ENCODE peak calls at places on chromosomes 11 and 22, in seven cellular contexts. J is transverse colon, B is upper lobe of left lung, D is body of pancreas, Z is heart left ventricle, E is tibial nerve, Q is IMR-90. K is an unnamed sample.
A peak's percentile ranks its signal among the peaks of the same experiment; 100 is the strongest.

GRCh38 chr11:126485986-126486635 is 130.6 kb downstream of the ST3GAL4 start:
- DNase-seq in Q (no peak), J (no peak), E (no peak), B (no peak), Z (no peak), D (no peak), K (no peak)

GRCh38 chr11:77473001-77473800 is 693 bp downstream of the PAK1 start:
- DNase-seq in D (peak; percentile 61), E (no peak), Z (peak; percentile 40), Q (no peak), B (peak; percentile 91), J (peak; percentile 65), K (peak; percentile 43)

GRCh38 chr22:27684856-27685255 is 116.7 kb downstream of the MN1 start:
- DNase-seq in J (no peak), Q (peak; percentile 6), E (no peak), B (no peak), Z (no peak), D (no peak), K (no peak)

GRCh38 chr11:108938604-108939003 is 273.7 kb downstream of the DDX10 start:
- DNase-seq in B (no peak), E (no peak), D (no peak), Q (peak; percentile 27), J (no peak), Z (no peak), K (no peak)

GRCh38 chr11:108654994-108655631 is 9.8 kb upstream of the DDX10 start:
- DNase-seq in Q (peak; percentile 56), B (no peak), E (no peak), D (peak; percentile 63), Z (no peak), J (peak; percentile 47), K (no peak)

GRCh38 chr11:65431452-65432132 is 9.0 kb downstream of the NEAT1 start:
- DNase-seq in E (no peak), J (peak; percentile 32), D (no peak), B (no peak), Q (peak; percentile 48), Z (no peak), K (no peak)

GRCh38 chr11:17921620-17922473 is 91.0 kb downstream of the SERGEF start:
- DNase-seq in D (peak; percentile 52), Q (peak; percentile 36), B (no peak), Z (no peak), J (no peak), E (no peak), K (no peak)

GRCh38 chr11:66549696-66550095 is 3.0 kb downstream of the ACTN3 start:
- DNase-seq in Q (no peak), Z (no peak), D (no peak), B (no peak), E (no peak), J (no peak), K (no peak)

GRCh38 chr22:31085493-31085824 is 4.3 kb downstream of the SMTN start:
- DNase-seq in B (no peak), J (peak; percentile 45), Z (peak; percentile 64), Q (no peak), D (peak; percentile 63), E (no peak), K (peak; percentile 79)

GRCh38 chr22:44151661-44152060 is 29.1 kb upstream of the PARVG start:
- DNase-seq in Q (peak; percentile 78), D (no peak), E (no peak), Z (no peak), B (no peak), J (no peak), K (no peak)

GRCh38 chr11:85407648-85408047 is 219.5 kb downstream of the DLG2 start:
- DNase-seq in D (no peak), B (no peak), Q (no peak), Z (no peak), J (no peak), E (no peak), K (no peak)

GRCh38 chr11:79390477-79390876 is 50.4 kb downstream of the TENM4 start:
- DNase-seq in D (no peak), B (no peak), Q (no peak), E (no peak), Z (no peak), J (no peak), K (no peak)

GRCh38 chr11:112885744-112886706 is 75.2 kb upstream of the NCAM1 start:
- DNase-seq in J (no peak), E (no peak), Z (no peak), B (no peak), Q (no peak), D (no peak), K (no peak)

GRCh38 chr11:86037743-86038142 is 31.1 kb downstream of the PICALM start:
- DNase-seq in D (no peak), J (no peak), Z (no peak), B (no peak), E (no peak), Q (no peak), K (no peak)

GRCh38 chr22:39309881-39310714 is 9.3 kb downstream of the RPL3 start:
- DNase-seq in J (no peak), B (no peak), D (no peak), Q (peak; percentile 58), Z (peak; percentile 27), E (no peak), K (peak; percentile 23)

GRCh38 chr11:2110521-2110920 is 28.7 kb downstream of the IGF2 start:
- DNase-seq in B (no peak), J (no peak), Q (no peak), Z (no peak), E (no peak), D (no peak), K (no peak)

GRCh38 chr11:57476883-57477506 is 16.7 kb downstream of the RTN4RL2 start:
- DNase-seq in E (no peak), Q (peak; percentile 17), D (peak; percentile 66), Z (peak; percentile 60), J (peak; percentile 59), B (no peak), K (no peak)

GRCh38 chr22:24510694-24511625 is 15.8 kb downstream of the UPB1 start:
- DNase-seq in J (no peak), Z (no peak), D (peak; percentile 44), E (no peak), B (no peak), Q (peak; percentile 68), K (no peak)

GRCh38 chr11:6404341-6405038 is 14.2 kb downstream of the SMPD1 start:
- DNase-seq in D (no peak), J (no peak), E (no peak), Z (no peak), B (peak; percentile 41), Q (peak; percentile 70), K (no peak)

GRCh38 chr11:73296501-73297230 is 11.4 kb upstream of the ARHGEF17 start:
- DNase-seq in E (no peak), Q (no peak), B (peak; percentile 77), D (no peak), Z (peak; percentile 26), J (no peak), K (no peak)

GRCh38 chr22:18056161-18056666 is 21.6 kb upstream of the PEX26 start:
- DNase-seq in B (no peak), D (peak; percentile 27), E (no peak), Q (peak; percentile 76), J (peak; percentile 57), Z (peak; percentile 47), K (no peak)

GRCh38 chr11:128555606-128556005 is 31.8 kb downstream of the ETS1 start:
- DNase-seq in J (no peak), Z (no peak), Q (no peak), D (no peak), B (no peak), E (no peak), K (no peak)

GRCh38 chr11:63494936-63495335 is 4.0 kb upstream of the PLAAT5 start:
- DNase-seq in B (no peak), Q (no peak), E (no peak), Z (no peak), D (peak; percentile 63), J (no peak), K (no peak)
- TF ChIP-seq POLR2A in B (no peak), Q (no peak), E (no peak), Z (no peak), D (no peak), J (no peak), K (no peak)

GRCh38 chr22:41957941-41958556 is 6.1 kb downstream of the SMIM45 start:
- DNase-seq in Q (no peak), J (no peak), B (peak; percentile 54), Z (no peak), E (no peak), D (no peak), K (no peak)
- TF ChIP-seq POLR2A in Q (no peak), J (no peak), B (no peak), Z (no peak), E (no peak), D (no peak), K (no peak)

DNA sequence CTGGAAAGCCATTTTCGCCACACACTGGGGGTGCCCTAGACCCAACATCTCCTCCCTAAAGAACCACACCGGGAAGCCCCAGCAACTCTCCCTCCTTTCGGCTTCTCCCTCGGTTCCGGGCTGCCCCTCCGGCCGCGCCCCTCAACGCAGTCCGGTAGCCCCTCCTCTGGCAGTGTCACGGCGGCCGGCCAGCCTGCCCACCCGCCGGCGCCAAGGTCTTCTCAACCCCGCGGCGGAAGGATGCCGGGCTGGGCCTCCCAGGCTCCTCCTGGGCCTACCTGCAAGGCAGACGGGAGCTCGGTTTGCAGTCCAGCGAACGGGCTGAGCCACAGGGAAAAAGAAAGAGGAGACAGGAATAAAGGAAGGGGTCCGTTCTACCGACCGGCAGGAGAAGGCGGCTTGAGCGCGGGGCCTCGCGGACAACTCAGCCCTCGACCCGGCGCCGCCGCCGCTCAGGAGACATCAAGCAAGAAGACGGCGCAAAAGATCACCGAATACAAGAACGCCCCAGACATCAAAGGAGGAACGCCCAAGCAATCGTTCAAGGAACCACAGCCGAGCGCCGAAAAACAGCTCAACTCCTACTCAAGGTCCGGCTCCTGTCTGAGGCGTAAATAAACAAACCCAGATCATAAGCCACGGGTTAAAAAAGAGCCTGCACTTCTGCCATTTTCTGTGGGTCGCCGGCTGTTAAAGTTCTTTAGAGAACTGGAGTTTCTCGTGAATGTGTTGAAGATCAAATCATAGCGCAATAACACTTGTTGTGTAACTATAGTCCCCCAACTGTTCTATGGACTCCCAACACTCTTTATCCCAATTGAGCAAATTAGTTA is at the start of gene AMBRA1:
- DNase-seq in B (peak; percentile 92), E (peak; percentile 74), Z (peak; percentile 86), J (peak; percentile 91), D (peak; percentile 91), Q (peak; percentile 92), K (peak; percentile 82)
- TF ChIP-seq POLR2A in B (peak; percentile 69), E (peak; percentile 34), Z (no peak), J (peak; percentile 70), D (peak; percentile 76), Q (peak; percentile 75), K (peak; percentile 20)

GRCh38 chr22:19857382-19857781 is 2.7 kb upstream of the GNB1L start:
- DNase-seq in J (no peak), Q (no peak), D (no peak), B (no peak), E (no peak), Z (no peak), K (no peak)

GRCh38 chr22:19854778-19855503 is at the start of the genes GNB1L and RTL10:
- DNase-seq in Q (peak; percentile 96), E (peak; percentile 93), Z (peak; percentile 98), D (peak; percentile 98), J (peak; percentile 98), B (peak; percentile 100), K (peak; percentile 95)

GRCh38 chr22:19853058-19853878 is 1.4 kb downstream of the GNB1L start:
- DNase-seq in Q (no peak), D (no peak), J (no peak), B (no peak), Z (no peak), E (no peak), K (no peak)

GRCh38 chr22:19853879-19854777 is 546 bp downstream of the GNB1L start:
- DNase-seq in D (peak; percentile 13), B (peak; percentile 19), Z (peak; percentile 30), J (no peak), Q (no peak), E (no peak), K (no peak)

GRCh38 chr22:19855504-19856409 is 1.1 kb upstream of the GNB1L start:
- DNase-seq in E (no peak), B (peak; percentile 86), J (peak; percentile 59), D (peak; percentile 75), Q (peak; percentile 35), Z (peak; percentile 74), K (peak; percentile 62)
- TF ChIP-seq POLR2A in E (no peak), B (no peak), J (no peak), D (no peak), Q (no peak), Z (no peak), K (no peak)

K was measured in breast epithelium.